ENCODE peak calls at places on chromosomes 5 and 9, in six cellular contexts. E is left ventricle myocardium inferior, L is endothelial cell of umbilical vein, Z is astrocyte of the spinal cord, B is breast epithelium, X is upper lobe of left lung. Q is an unnamed sample.

GRCh38 chr5:139670369-139671095 is 22.4 kb downstream of the CXXC5 start:
- DNase-seq in E (no peak), L (peak), Z (no peak), B (no peak), X (no peak), Q (no peak)

GRCh38 chr5:150295741-150296486 is 6.3 kb upstream of the CAMK2A start:
- DNase-seq in E (no peak), L (no peak), Z (no peak), B (no peak), X (no peak), Q (no peak)

GRCh38 chr5:98339141-98339848 is 434.2 kb upstream of the RGMB start:
- DNase-seq in E (no peak), L (no peak), Z (no peak), B (no peak), X (no peak), Q (no peak)

GRCh38 chr5:142749321-142749720 is 20.9 kb upstream of the ARHGAP26 start:
- DNase-seq in E (no peak), L (peak), Z (peak), B (no peak), X (no peak), Q (no peak)

GRCh38 chr9:22037954-22038690 is 29.0 kb upstream of the CDKN2B start:
- DNase-seq in E (no peak), L (peak), Z (peak), B (no peak), X (no peak), Q (no peak)

GRCh38 chr9:114008667-114009410 is 69.3 kb downstream of the AMBP start:
- DNase-seq in E (no peak), L (no peak), Z (no peak), B (peak), X (peak), Q (no peak)

GRCh38 chr9:33785914-33786313 is 9.4 kb upstream of the PRSS3 start:
- DNase-seq in E (no peak), L (no peak), Z (no peak), B (no peak), X (no peak), Q (no peak)

GRCh38 chr9:93133641-93134017 is 422 bp downstream of the NINJ1 start:
- DNase-seq in E (peak), L (peak), Z (peak), B (no peak), X (peak), Q (no peak)

GRCh38 chr5:169791251-169791650 is 154.2 kb downstream of the DOCK2 start:
- DNase-seq in E (no peak), L (no peak), Z (no peak), B (no peak), X (no peak), Q (peak)

GRCh38 chr9:86700601-86701000 is 246.7 kb downstream of the GAS1 start:
- DNase-seq in E (peak), L (no peak), Z (peak), B (peak), X (no peak), Q (no peak)

GRCh38 chr5:53991942-53992341 is 318.4 kb downstream of the ARL15 start:
- DNase-seq in E (no peak), L (peak), Z (no peak), B (no peak), X (no peak), Q (no peak)

GRCh38 chr5:87164409-87164808 is 103.3 kb upstream of the RASA1 start:
- DNase-seq in E (no peak), L (peak), Z (no peak), B (no peak), X (no peak), Q (no peak)

GRCh38 chr9:96417051-96417586 is 1.1 kb downstream of the ZNF367 start:
- DNase-seq in E (peak), L (peak), Z (peak), B (peak), X (peak), Q (no peak)

GRCh38 chr5:150545246-150545645 is 37.3 kb downstream of the NDST1 start:
- DNase-seq in E (no peak), L (no peak), Z (no peak), B (no peak), X (no peak), Q (no peak)

GRCh38 chr9:88426651-88427050 is 38.4 kb downstream of the SPIN1 start:
- DNase-seq in E (no peak), L (no peak), Z (no peak), B (no peak), X (no peak), Q (no peak)

GRCh38 chr5:169300468-169301385 is at the start of gene SLIT3:
- DNase-seq in E (peak), L (peak), Z (peak), B (peak), X (no peak), Q (peak)

GRCh38 chr9:107585465-107585864 is 95.9 kb upstream of the KLF4 start:
- DNase-seq in E (no peak), L (no peak), Z (no peak), B (no peak), X (no peak), Q (no peak)

GRCh38 chr9:107588393-107588792 is 98.8 kb upstream of the KLF4 start:
- DNase-seq in E (no peak), L (no peak), Z (no peak), B (no peak), X (no peak), Q (no peak)

GRCh38 chr9:107584944-107585343 is 95.4 kb upstream of the KLF4 start:
- DNase-seq in E (no peak), L (no peak), Z (no peak), B (no peak), X (no peak), Q (no peak)

GRCh38 chr9:107586493-107586892 is 96.9 kb upstream of the KLF4 start:
- DNase-seq in E (no peak), L (no peak), Z (no peak), B (no peak), X (no peak), Q (no peak)

GRCh38 chr9:107587175-107587963 is 97.8 kb upstream of the KLF4 start:
- DNase-seq in E (peak), L (peak), Z (no peak), B (no peak), X (peak), Q (no peak)
- H3K4me3 ChIP-seq in E (peak), L (peak), Z (no peak), B (peak), X (peak), Q (peak)

GRCh38 chr5:78763659-78764189 is 115.2 kb upstream of the LHFPL2 start:
- DNase-seq in E (no peak), L (no peak), Z (no peak), B (no peak), X (no peak), Q (no peak)

GRCh38 chr5:78757269-78758053 is 108.9 kb upstream of the LHFPL2 start:
- DNase-seq in E (peak), L (no peak), Z (peak), B (no peak), X (no peak), Q (no peak)

GRCh38 chr5:78758169-78758839 is 109.7 kb upstream of the LHFPL2 start:
- DNase-seq in E (no peak), L (no peak), Z (peak), B (no peak), X (no peak), Q (no peak)

GRCh38 chr5:78761831-78762230 is 113.3 kb upstream of the LHFPL2 start:
- DNase-seq in E (no peak), L (no peak), Z (no peak), B (no peak), X (no peak), Q (no peak)

GRCh38 chr5:78760411-78761169 is 112.0 kb upstream of the LHFPL2 start:
- DNase-seq in E (no peak), L (no peak), Z (no peak), B (no peak), X (no peak), Q (no peak)
- TF ChIP-seq CTCF in E (peak), L (no peak), Z (peak), B (no peak), X (no peak), Q (peak)

GRCh38 chr9:35517552-35518211 is 27.8 kb downstream of the RUSC2 start:
- DNase-seq in E (no peak), L (no peak), Z (no peak), B (no peak), X (no peak), Q (no peak)

GRCh38 chr9:35516481-35516880 is 26.6 kb downstream of the RUSC2 start:
- DNase-seq in E (no peak), L (peak), Z (peak), B (no peak), X (no peak), Q (no peak)

GRCh38 chr9:35518212-35518917 is 28.5 kb downstream of the RUSC2 start:
- DNase-seq in E (no peak), L (peak), Z (peak), B (peak), X (peak), Q (peak)

GRCh38 chr9:35517136-35517535 is 27.2 kb downstream of the RUSC2 start:
- DNase-seq in E (no peak), L (no peak), Z (peak), B (no peak), X (no peak), Q (no peak)

DNA sequence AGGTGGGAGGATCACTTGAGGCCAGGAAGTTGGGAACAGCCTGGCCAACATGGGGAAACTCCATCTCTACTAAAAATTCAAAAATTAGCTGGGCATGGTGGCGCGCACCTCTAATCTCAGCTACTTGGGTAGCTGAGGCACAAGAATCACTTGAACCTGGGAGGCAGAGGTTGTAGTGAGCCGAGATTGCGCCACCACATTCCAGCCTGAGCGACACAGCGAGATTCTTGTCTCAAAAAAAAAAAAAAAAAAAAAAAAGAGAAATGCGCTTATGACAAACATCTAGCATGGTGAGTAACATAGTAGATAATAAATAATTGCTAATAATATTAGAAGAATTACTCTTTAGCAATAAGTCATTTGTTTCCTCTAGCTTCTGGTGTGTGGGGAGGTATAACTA is 25.9 kb downstream of the RUSC2 start:
- DNase-seq in E (no peak), L (no peak), Z (no peak), B (no peak), X (peak), Q (no peak)
- H3K4me3 ChIP-seq in E (no peak), L (no peak), Z (no peak), B (no peak), X (no peak), Q (no peak)

GRCh38 chr5:141094481-141095262 is at the start of gene PCDHB2:
- DNase-seq in E (no peak), L (peak), Z (peak), B (no peak), X (no peak), Q (no peak)
- TF ChIP-seq CTCF in E (peak), L (peak), Z (no peak), B (no peak), X (no peak), Q (peak)

GRCh38 chr5:6717247-6717646 is 4.0 kb downstream of the TENT4A start:
- DNase-seq in E (no peak), L (no peak), Z (no peak), B (no peak), X (no peak), Q (no peak)

GRCh38 chr5:6716634-6717149 is 3.5 kb downstream of the TENT4A start:
- DNase-seq in E (no peak), L (no peak), Z (no peak), B (peak), X (no peak), Q (no peak)

GRCh38 chr5:6717687-6718086 is 4.5 kb downstream of the TENT4A start:
- DNase-seq in E (no peak), L (no peak), Z (no peak), B (no peak), X (no peak), Q (no peak)

GRCh38 chr5:6719417-6719816 is 6.2 kb downstream of the TENT4A start:
- DNase-seq in E (no peak), L (no peak), Z (no peak), B (no peak), X (no peak), Q (no peak)

DNA sequence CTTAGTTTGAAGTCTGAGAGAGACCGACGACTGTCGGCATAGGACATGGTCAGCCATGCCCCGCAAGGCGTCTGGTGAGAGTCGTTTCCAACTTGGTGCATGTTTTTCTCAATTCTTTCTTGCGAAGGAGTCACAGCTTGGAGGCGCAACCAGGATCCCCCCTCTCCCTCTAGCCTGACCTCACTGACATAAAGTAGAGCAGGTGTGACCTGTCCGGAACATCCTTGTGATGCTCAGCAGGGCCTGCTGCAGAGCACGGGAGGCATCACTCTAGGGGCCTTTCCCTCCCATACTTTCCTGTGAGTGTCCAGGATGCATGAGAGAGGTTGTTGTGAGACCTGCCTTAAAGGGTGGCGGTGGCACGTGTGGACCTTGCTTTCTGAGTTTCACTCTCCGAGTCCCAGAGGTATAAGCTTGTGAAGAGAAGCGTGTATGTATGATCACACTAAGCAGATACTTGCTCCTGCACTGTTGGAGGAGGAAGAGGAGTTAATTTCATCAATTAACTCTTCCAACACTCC is 5.0 kb downstream of the TENT4A start:
- DNase-seq in E (no peak), L (no peak), Z (no peak), B (no peak), X (no peak), Q (no peak)
- H3K4me3 ChIP-seq in E (no peak), L (no peak), Z (no peak), B (peak), X (no peak), Q (no peak)

GRCh38 chr5:14089198-14089597 is 53.9 kb upstream of the TRIO start:
- DNase-seq in E (no peak), L (no peak), Z (no peak), B (no peak), X (no peak), Q (no peak)
- TF ChIP-seq CTCF in E (no peak), L (no peak), Z (no peak), B (no peak), X (no peak), Q (no peak)

GRCh38 chr9:132346177-132346576 is 8.6 kb downstream of the SETX start:
- DNase-seq in E (no peak), L (no peak), Z (no peak), B (no peak), X (no peak), Q (no peak)

GRCh38 chr9:132348676-132349075 is 6.1 kb downstream of the SETX start:
- DNase-seq in E (no peak), L (no peak), Z (no peak), B (no peak), X (no peak), Q (peak)

GRCh38 chr9:132354645-132355355 is at the start of gene SETX:
- DNase-seq in E (peak), L (peak), Z (peak), B (peak), X (peak), Q (peak)

GRCh38 chr9:132351404-132352050 is 3.3 kb downstream of the SETX start:
- DNase-seq in E (no peak), L (no peak), Z (no peak), B (no peak), X (no peak), Q (no peak)

DNA sequence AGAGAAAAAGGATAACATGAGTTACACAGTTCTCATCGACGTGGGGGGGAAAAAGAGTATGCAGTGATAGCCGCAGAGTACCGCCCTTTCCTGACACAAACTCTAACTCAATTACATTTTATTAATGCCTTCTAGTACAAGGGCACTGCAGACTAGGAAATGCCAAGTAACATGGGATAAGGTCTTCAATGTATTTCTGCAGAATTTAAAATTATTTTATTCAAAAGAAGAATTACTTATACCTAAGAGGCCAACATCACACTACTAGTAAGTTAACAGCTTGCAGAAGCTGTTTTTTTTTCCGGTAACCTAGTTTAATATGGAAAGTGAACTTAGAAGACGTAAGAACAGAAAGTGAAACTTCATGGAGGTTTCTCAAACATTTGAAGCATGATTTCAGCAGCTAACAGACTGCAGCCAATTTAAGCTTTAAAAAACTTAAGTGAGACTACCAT is 3.9 kb downstream of the SETX start:
- DNase-seq in E (no peak), L (peak), Z (peak), B (no peak), X (no peak), Q (no peak)
- H3K4me3 ChIP-seq in E (peak), L (peak), Z (no peak), B (peak), X (peak), Q (no peak)

GRCh38 chr5:7762267-7762666 is 88.7 kb downstream of the CFAP90 start:
- DNase-seq in E (no peak), L (no peak), Z (no peak), B (no peak), X (no peak), Q (no peak)
- TF ChIP-seq CTCF in E (no peak), L (no peak), Z (no peak), B (no peak), X (no peak), Q (peak)

DNA sequence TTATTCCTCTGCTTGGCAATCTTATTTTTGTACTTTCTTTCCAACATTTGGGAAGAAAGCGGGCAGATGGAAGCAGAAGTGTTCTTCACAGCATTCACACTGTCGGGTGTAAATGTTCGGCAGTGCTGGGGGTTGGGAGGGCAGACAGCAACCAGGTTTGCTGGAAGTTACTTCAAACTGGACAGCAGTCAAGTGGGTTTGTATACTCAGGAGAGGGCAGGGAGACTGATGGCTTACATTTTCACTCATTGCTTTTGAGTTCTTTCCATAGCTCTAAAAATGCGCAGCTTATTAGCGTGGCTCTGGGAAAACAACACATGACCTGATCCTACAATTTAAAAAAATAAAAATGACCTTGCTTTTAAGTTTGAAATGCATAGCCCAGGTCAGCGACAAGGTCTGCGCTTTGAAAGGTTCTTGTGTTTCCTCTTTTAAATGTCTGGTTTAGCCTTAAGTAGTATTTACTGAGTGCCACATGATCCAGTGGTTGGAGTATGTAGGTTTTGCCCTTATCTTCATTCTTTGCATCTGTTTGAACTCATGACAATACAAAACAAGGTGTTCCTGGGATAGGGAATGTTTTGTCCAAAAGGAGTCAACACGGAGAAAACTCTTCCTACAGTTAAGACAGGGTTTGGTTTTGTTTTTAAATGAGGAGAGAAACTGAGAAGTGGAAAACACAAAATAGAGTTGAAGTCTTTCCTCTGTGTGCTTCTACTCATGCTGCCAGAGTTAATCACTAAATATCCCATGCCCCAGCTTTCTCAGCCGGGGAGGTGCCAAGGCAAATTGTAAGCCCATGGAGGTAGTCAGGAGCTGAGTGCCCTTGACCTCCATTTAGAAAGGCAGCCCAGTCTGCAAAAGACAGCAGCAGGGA is 132.7 kb upstream of the DMRT1 start:
- DNase-seq in E (no peak), L (peak), Z (peak), B (no peak), X (peak), Q (no peak)
- H3K4me3 ChIP-seq in E (peak), L (peak), Z (peak), B (peak), X (peak), Q (peak)

Q was measured in epithelial cell of proximal tubule.